ENCODE peak calls at places on chromosome 13, in eight cellular contexts. N is CD4-positive, alpha-beta T cell; B is HT-29; F is lower leg skin; V is T-cell; U is hepatic stellate cell; R is GM23338; A is C1 segment of cervical spinal cord. C is an unnamed sample.

GRCh38 chr13:41345921-41346589 is 35.0 kb downstream of the NAA16 start:
- DNase-seq in N (no peak), B (no peak), F (no peak), V (no peak), U (no peak), R (peak; percentile 29), A (no peak), C (no peak)

GRCh38 chr13:48808689-48809088 is 155.0 kb downstream of the CYSLTR2 start:
- DNase-seq in N (no peak), B (no peak), F (no peak), V (no peak), U (no peak), R (no peak), A (no peak), C (no peak)

GRCh38 chr13:33150146-33150545 is 133.9 kb downstream of the KL start:
- DNase-seq in N (no peak), B (peak; percentile 55), F (no peak), V (no peak), U (no peak), R (no peak), A (no peak), C (no peak)

GRCh38 chr13:72290962-72291681 is 424.1 kb upstream of the DACH1 start:
- DNase-seq in N (no peak), B (peak; percentile 50), F (no peak), V (no peak), U (no peak), R (peak; percentile 47), A (no peak), C (no peak)

GRCh38 chr13:47337781-47338507 is 441.1 kb upstream of the HTR2A start:
- DNase-seq in N (no peak), B (no peak), F (no peak), V (no peak), U (peak; percentile 5), R (peak; percentile 28), A (no peak), C (no peak)

GRCh38 chr13:50319603-50320296 is 304.5 kb downstream of the KCNRG start:
- DNase-seq in N (no peak), B (peak; percentile 80), F (no peak), V (no peak), U (no peak), R (no peak), A (no peak), C (no peak)

GRCh38 chr13:75512253-75512652 is 25.4 kb downstream of the COMMD6 start:
- DNase-seq in N (no peak), B (no peak), F (no peak), V (no peak), U (no peak), R (no peak), A (no peak), C (no peak)

GRCh38 chr13:95698047-95698749 is 21.3 kb downstream of the DNAJC3 start:
- DNase-seq in N (no peak), B (no peak), F (no peak), V (no peak), U (no peak), R (peak; percentile 46), A (no peak), C (no peak)

GRCh38 chr13:110560606-110561334 is 752 bp downstream of the RAB20 start:
- DNase-seq in N (no peak), B (peak; percentile 80), F (no peak), V (peak; percentile 3), U (peak; percentile 61), R (peak; percentile 69), A (no peak), C (no peak)

C was measured in NCI-H2029 treated with DMSO at 0.1 percent for 48 hours.